ENCODE peak calls at places on chromosomes 4 and X, in seven cellular contexts. A is MM.1S, G is colonic mucosa, F is testis, J is right atrium auricular region, Q is prostate gland, I is endothelial cell of umbilical vein. M is an unnamed sample.
A peak's percentile ranks its signal among the peaks of the same experiment; 100 is the strongest.

GRCh38 chrX:40085086-40085551 is 12.6 kb downstream of the BCOR start:
- DNase-seq in A (no peak), G (no peak), F (no peak), J (no peak), Q (peak; percentile 73), I (peak; percentile 9), M (no peak)

GRCh38 chrX:133265331-133265730 is 47.2 kb upstream of the TFDP3 start:
- DNase-seq in A (no peak), G (no peak), F (no peak), J (no peak), Q (no peak), I (no peak), M (no peak)

GRCh38 chr4:1767770-1768366 is 25.2 kb upstream of the FGFR3 start:
- DNase-seq in A (peak; percentile 26), G (peak; percentile 45), F (peak; percentile 30), J (no peak), Q (no peak), I (peak; percentile 31), M (peak; percentile 40)

GRCh38 chr4:47561331-47561730 is 76.3 kb downstream of the ATP10D start:
- DNase-seq in A (no peak), G (no peak), F (no peak), J (no peak), Q (no peak), I (no peak), M (peak; percentile 29)

GRCh38 chr4:121582296-121582695 is 114.5 kb downstream of the ANXA5 start:
- DNase-seq in A (no peak), G (no peak), F (no peak), J (no peak), Q (no peak), I (no peak), M (no peak)

GRCh38 chr4:175635513-175635912 is 176.6 kb downstream of the GPM6A start:
- DNase-seq in A (no peak), G (no peak), F (no peak), J (no peak), Q (no peak), I (no peak), M (no peak)

GRCh38 chr4:139913995-139914394 is 240.0 kb downstream of the MAML3 start:
- DNase-seq in A (no peak), G (no peak), F (no peak), J (no peak), Q (no peak), I (no peak), M (no peak)

GRCh38 chrX:30635630-30636029 is 17.6 kb upstream of the GK start:
- DNase-seq in A (no peak), G (no peak), F (no peak), J (no peak), Q (no peak), I (peak; percentile 1), M (peak; percentile 7)

GRCh38 chrX:22486326-22486725 is 213.6 kb downstream of the CBLL2 start:
- DNase-seq in A (no peak), G (no peak), F (no peak), J (no peak), Q (no peak), I (no peak), M (no peak)

GRCh38 chrX:87518504-87518903 is 902 bp downstream of the KLHL4 start:
- DNase-seq in A (no peak), G (no peak), F (no peak), J (no peak), Q (no peak), I (peak; percentile 69), M (no peak)

GRCh38 chr4:185637162-185637875 is 102.0 kb upstream of the PDLIM3 start:
- DNase-seq in A (no peak), G (no peak), F (no peak), J (no peak), Q (no peak), I (no peak), M (no peak)

GRCh38 chr4:167966161-167966560 is 126.2 kb upstream of the ANXA10 start:
- DNase-seq in A (no peak), G (no peak), F (no peak), J (no peak), Q (no peak), I (peak; percentile 6), M (no peak)

GRCh38 chr4:99966692-99967091 is 16.6 kb upstream of the H2AZ1 start:
- DNase-seq in A (no peak), G (no peak), F (no peak), J (no peak), Q (no peak), I (no peak), M (no peak)

GRCh38 chr4:26204249-26204825 is 116.5 kb upstream of the RBPJ start:
- DNase-seq in A (no peak), G (no peak), F (no peak), J (no peak), Q (no peak), I (no peak), M (no peak)

GRCh38 chr4:158176108-158176507 is 3.3 kb upstream of the GASK1B start:
- DNase-seq in A (no peak), G (peak; percentile 31), F (no peak), J (no peak), Q (peak; percentile 22), I (peak; percentile 33), M (peak; percentile 59)

GRCh38 chr4:101008503-101008902 is 338.8 kb downstream of the PPP3CA start:
- DNase-seq in A (no peak), G (no peak), F (no peak), J (no peak), Q (no peak), I (no peak), M (no peak)

GRCh38 chr4:101005659-101006058 is 341.7 kb downstream of the PPP3CA start:
- DNase-seq in A (peak; percentile 16), G (no peak), F (no peak), J (no peak), Q (no peak), I (no peak), M (no peak)

GRCh38 chr4:101014417-101014816 is 332.9 kb downstream of the PPP3CA start:
- DNase-seq in A (no peak), G (no peak), F (no peak), J (no peak), Q (no peak), I (peak; percentile 71), M (no peak)

GRCh38 chr4:101009471-101009870 is 337.9 kb downstream of the PPP3CA start:
- DNase-seq in A (peak; percentile 82), G (no peak), F (no peak), J (no peak), Q (no peak), I (no peak), M (no peak)

DNA sequence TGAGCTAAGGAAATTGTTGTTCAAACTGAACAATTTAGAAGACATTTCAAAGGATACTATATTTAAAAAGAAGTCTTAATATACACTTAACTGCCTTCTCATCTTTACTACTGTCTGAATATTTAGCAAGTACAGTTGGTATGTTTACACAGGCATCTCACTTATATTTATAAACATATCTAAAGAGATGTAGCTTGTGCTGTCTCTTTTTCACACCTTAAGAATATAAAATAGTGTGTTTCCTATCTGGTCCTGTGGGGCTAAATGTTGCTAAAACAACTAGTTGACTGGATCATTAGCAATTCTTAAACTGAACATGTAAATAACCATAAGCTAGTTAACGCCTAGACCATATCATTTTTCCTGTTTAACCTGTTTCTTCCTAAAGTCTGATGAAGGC is 336.3 kb downstream of the PPP3CA start:
- DNase-seq in A (no peak), G (no peak), F (no peak), J (no peak), Q (no peak), I (no peak), M (no peak)
- H3K4me1 ChIP-seq in A (peaks cover 23% of the 10 kb centered on the region), G (no peaks in the 10 kb centered on the region), F (no peaks in the 10 kb centered on the region), J (no peaks in the 10 kb centered on the region), Q (no peaks in the 10 kb centered on the region), I (peaks cover 14% of the 10 kb centered on the region), M (no peaks in the 10 kb centered on the region)

GRCh38 chr4:8043596-8043995 is 103.9 kb upstream of the AFAP1 start:
- DNase-seq in A (no peak), G (no peak), F (no peak), J (no peak), Q (no peak), I (no peak), M (no peak)
- H3K4me1 ChIP-seq in A (no peaks in the 10 kb centered on the region), G (no peaks in the 10 kb centered on the region), F (no peaks in the 10 kb centered on the region), J (no peaks in the 10 kb centered on the region), Q (no peaks in the 10 kb centered on the region), I (no peaks in the 10 kb centered on the region), M (no peaks in the 10 kb centered on the region)

GRCh38 chr4:163710158-163710557 is 215.7 kb downstream of the TMA16 start:
- DNase-seq in A (no peak), G (no peak), F (no peak), J (no peak), Q (no peak), I (no peak), M (no peak)

GRCh38 chr4:163702736-163703135 is 208.2 kb downstream of the TMA16 start:
- DNase-seq in A (no peak), G (no peak), F (no peak), J (no peak), Q (no peak), I (no peak), M (no peak)

GRCh38 chr4:163701915-163702314 is 207.4 kb downstream of the TMA16 start:
- DNase-seq in A (no peak), G (no peak), F (no peak), J (no peak), Q (no peak), I (no peak), M (no peak)

GRCh38 chr4:163709601-163710000 is 215.1 kb downstream of the TMA16 start:
- DNase-seq in A (no peak), G (no peak), F (no peak), J (no peak), Q (no peak), I (no peak), M (no peak)

GRCh38 chr4:163707873-163708272 is 213.4 kb downstream of the TMA16 start:
- DNase-seq in A (no peak), G (no peak), F (no peak), J (no peak), Q (no peak), I (no peak), M (no peak)
- H3K4me1 ChIP-seq in A (no peaks in the 10 kb centered on the region), G (no peaks in the 10 kb centered on the region), F (no peaks in the 10 kb centered on the region), J (no peaks in the 10 kb centered on the region), Q (no peaks in the 10 kb centered on the region), I (no peaks in the 10 kb centered on the region), M (no peaks in the 10 kb centered on the region)

DNA sequence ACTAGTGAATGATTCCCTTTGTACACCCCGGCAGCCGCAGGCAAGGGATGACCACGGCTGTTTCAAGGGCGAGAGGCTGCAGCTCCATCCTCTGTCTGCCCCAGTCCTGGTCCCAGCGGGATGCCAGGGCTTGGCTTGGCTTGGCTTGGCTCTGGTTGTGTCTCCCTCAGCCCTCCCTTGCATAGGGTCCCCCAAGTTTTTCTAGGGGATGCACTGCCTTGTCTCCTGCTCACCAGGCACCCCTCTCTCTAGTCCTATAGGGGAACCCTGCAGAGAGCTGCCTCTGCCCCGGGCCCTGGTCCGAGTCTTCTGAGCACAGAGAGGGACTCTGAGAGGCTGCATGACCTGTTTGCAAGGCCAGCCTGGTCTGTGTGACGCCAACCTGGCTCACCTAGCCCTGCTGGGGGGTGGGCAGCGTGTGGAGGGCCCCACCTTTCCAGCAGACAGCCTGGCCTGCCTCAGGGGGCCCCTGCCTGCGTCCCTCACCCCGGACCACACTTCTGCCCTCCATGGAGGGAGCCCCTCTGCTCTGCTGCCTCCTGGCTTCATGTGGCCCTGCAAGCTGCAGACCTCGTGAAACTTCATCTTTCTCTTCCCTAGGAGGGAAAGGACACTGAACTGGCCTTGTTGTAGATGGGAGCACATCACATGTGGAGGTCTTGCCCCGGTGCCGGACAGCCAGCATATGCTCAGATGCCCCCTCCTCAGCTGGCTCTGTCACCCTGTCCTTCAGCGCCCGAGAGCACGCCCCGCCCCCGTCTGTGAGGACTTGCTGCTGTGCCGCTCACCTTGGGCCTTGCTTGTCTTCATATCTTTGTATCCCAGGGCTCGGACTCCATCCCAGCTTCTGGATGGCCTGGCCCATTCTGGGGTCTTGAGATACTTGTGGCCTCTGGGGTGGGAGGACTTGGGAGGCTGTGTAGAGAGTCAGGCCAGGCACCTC is 16.4 kb downstream of the SORCS2 start:
- DNase-seq in A (no peak), G (no peak), F (no peak), J (no peak), Q (no peak), I (no peak), M (no peak)
- H3K4me1 ChIP-seq in A (no peaks in the 10 kb centered on the region), G (no peaks in the 10 kb centered on the region), F (peaks cover 16% of the 10 kb centered on the region), J (no peaks in the 10 kb centered on the region), Q (peaks cover 2% of the 10 kb centered on the region), I (peaks cover 12% of the 10 kb centered on the region), M (no peaks in the 10 kb centered on the region)

M was measured in small intestine.